ENCODE peak calls at places on chromosomes 7 and 10, in ten cellular contexts. Y, D, E, H, G, B, X, P, L and A are unnamed samples. For H4K20me1, the result is how much of the 10 kb centered on the place peaks cover.

GRCh38 chr10:129955591-129956284 is 8.3 kb downstream of the EBF3 start:
- DNase-seq in L (no peak), D (no peak), E (no peak), B (peak), H (peak), G (no peak), P (no peak), X (no peak), Y (peak), A (no peak)

GRCh38 chr7:92489634-92490033 is 11.9 kb upstream of the ERVW-1 start:
- DNase-seq in Y (no peak), E (no peak), G (no peak), D (peak), H (no peak), L (no peak), B (no peak), P (no peak), X (no peak), A (no peak)

GRCh38 chr10:91551856-91552255 is 81.0 kb downstream of the PPP1R3C start:
- DNase-seq in H (peak), G (peak), X (peak), L (peak), E (peak), D (peak), P (peak), Y (peak), B (peak), A (peak)

GRCh38 chr10:24467094-24467493 is 256.6 kb downstream of the ARHGAP21 start:
- DNase-seq in E (no peak), H (no peak), X (no peak), D (peak), L (no peak), P (no peak), G (no peak), Y (no peak), B (no peak), A (no peak)

GRCh38 chr10:101031796-101032636 is 982 bp downstream of the SFXN3 start:
- DNase-seq in D (peak), E (peak), G (peak), P (no peak), H (peak), Y (peak), L (no peak), B (peak), X (no peak), A (peak)

GRCh38 chr10:128324058-128324457 is 197.8 kb upstream of the MKI67 start:
- DNase-seq in H (no peak), X (peak), D (no peak), B (peak), L (no peak), Y (peak), G (no peak), P (peak), E (no peak), A (no peak)

GRCh38 chr7:1160665-1161010 is 642 bp upstream of the ZFAND2A start:
- DNase-seq in D (no peak), B (peak), H (no peak), P (no peak), G (peak), E (peak), Y (peak), X (peak), L (no peak), A (peak)

GRCh38 chr7:44637788-44638594 is 31.6 kb downstream of the OGDH start:
- DNase-seq in D (peak), L (peak), H (peak), Y (no peak), P (no peak), G (peak), E (peak), B (no peak), X (peak), A (no peak)

GRCh38 chr7:2151801-2152612 is 80.7 kb downstream of the MAD1L1 start:
- DNase-seq in G (peak), E (no peak), H (no peak), Y (no peak), B (no peak), P (no peak), D (no peak), X (no peak), L (no peak), A (no peak)

GRCh38 chr7:153934629-153935028 is 117.6 kb upstream of the DPP6 start:
- DNase-seq in E (no peak), L (no peak), G (no peak), X (no peak), P (no peak), Y (no peak), H (no peak), B (no peak), D (no peak), A (no peak)

GRCh38 chr10:18204050-18204449 is 63.8 kb downstream of the CACNB2 start:
- DNase-seq in D (peak), G (no peak), E (no peak), P (no peak), L (no peak), X (no peak), Y (no peak), B (no peak), H (no peak), A (no peak)

GRCh38 chr7:139691253-139691781 is 86.5 kb downstream of the HIPK2 start:
- DNase-seq in X (no peak), B (no peak), E (no peak), L (no peak), G (no peak), D (peak), P (no peak), Y (no peak), H (no peak), A (no peak)

GRCh38 chr10:123841560-123841959 is 50.0 kb downstream of the CPXM2 start:
- DNase-seq in H (no peak), G (no peak), L (no peak), Y (no peak), B (no peak), P (no peak), X (no peak), E (no peak), D (no peak), A (no peak)

GRCh38 chr7:155869784-155870076 is 57.5 kb upstream of the SHH start:
- DNase-seq in Y (no peak), L (no peak), G (no peak), P (no peak), H (no peak), B (no peak), E (no peak), D (no peak), X (no peak), A (no peak)

GRCh38 chr10:102186128-102186527 is 33.9 kb downstream of the NOLC1 start:
- DNase-seq in E (peak), B (no peak), G (no peak), Y (no peak), D (no peak), P (no peak), H (no peak), X (no peak), L (no peak), A (no peak)

GRCh38 chr7:55420535-55420934 is 55.4 kb downstream of the LANCL2 start:
- DNase-seq in B (no peak), H (peak), E (peak), G (no peak), P (no peak), X (no peak), L (no peak), Y (peak), D (peak), A (no peak)

GRCh38 chr7:106721816-106722785 is 61.1 kb upstream of the CCDC71L start:
- DNase-seq in X (no peak), P (no peak), G (no peak), D (peak), Y (no peak), B (no peak), H (no peak), E (no peak), L (no peak), A (no peak)

GRCh38 chr7:16967174-16967868 is 85.5 kb upstream of the AGR3 start:
- DNase-seq in Y (no peak), D (peak), G (no peak), H (no peak), P (no peak), B (no peak), E (peak), X (no peak), L (no peak), A (no peak)

GRCh38 chr7:33807779-33808482 is 97.4 kb upstream of the BMPER start:
- DNase-seq in E (peak), Y (peak), B (peak), L (peak), G (peak), P (peak), X (peak), H (peak), D (peak), A (peak)

GRCh38 chr10:80187465-80188409 is 17.6 kb downstream of the ANXA11 start:
- DNase-seq in D (no peak), P (no peak), G (no peak), E (no peak), L (no peak), X (peak), Y (peak), B (no peak), H (peak), A (peak)

GRCh38 chr7:123643495-123644428 is 11.9 kb upstream of the LMOD2 start:
- DNase-seq in B (peak), G (peak), Y (peak), L (peak), P (peak), X (no peak), E (peak), H (peak), D (peak), A (no peak)

GRCh38 chr7:116561697-116562483 is 37.1 kb downstream of the CAV1 start:
- DNase-seq in Y (no peak), L (no peak), E (peak), B (no peak), X (no peak), G (no peak), P (no peak), H (peak), D (peak), A (no peak)

GRCh38 chr7:34060548-34060947 is 155.2 kb downstream of the BMPER start:
- DNase-seq in H (no peak), P (no peak), E (peak), D (peak), B (no peak), L (no peak), Y (no peak), X (no peak), G (no peak), A (no peak)

GRCh38 chr10:1036341-1036791 is 10.7 kb upstream of the IDI2 start:
- DNase-seq in E (peak), Y (no peak), L (no peak), P (no peak), X (no peak), H (peak), B (no peak), D (peak), G (peak), A (no peak)

GRCh38 chr7:36078816-36079360 is 74.2 kb upstream of the EEPD1 start:
- DNase-seq in Y (no peak), X (no peak), P (no peak), L (no peak), B (no peak), G (no peak), E (no peak), D (no peak), H (no peak), A (no peak)

GRCh38 chr10:2782265-2782664 is 285.1 kb upstream of the PFKP start:
- DNase-seq in X (no peak), B (no peak), Y (no peak), L (no peak), E (no peak), H (no peak), P (no peak), D (no peak), G (no peak), A (no peak)

GRCh38 chr10:35912615-35913170 is 270.6 kb upstream of the FZD8 start:
- DNase-seq in Y (no peak), E (peak), H (peak), G (no peak), X (no peak), L (no peak), D (peak), B (peak), P (no peak), A (no peak)

GRCh38 chr10:114648368-114648767 is 9.7 kb downstream of the ABLIM1 start:
- DNase-seq in P (no peak), B (no peak), E (peak), Y (peak), H (peak), X (no peak), G (peak), L (no peak), D (peak), A (no peak)

GRCh38 chr7:54859066-54859465 is 100.1 kb upstream of the SEC61G start:
- DNase-seq in X (no peak), Y (no peak), D (no peak), B (no peak), E (no peak), P (no peak), L (no peak), G (no peak), H (no peak), A (no peak)

GRCh38 chr7:3218561-3219225 is 82.4 kb upstream of the SDK1 start:
- DNase-seq in L (no peak), E (no peak), Y (peak), G (no peak), B (peak), H (no peak), X (no peak), D (peak), P (no peak), A (no peak)

GRCh38 chr7:261341-262250 is 28.4 kb upstream of the FOXL3 start:
- DNase-seq in X (no peak), B (no peak), D (no peak), E (no peak), G (no peak), P (no peak), L (no peak), Y (no peak), H (no peak), A (no peak)

GRCh38 chr10:4354382-4354812 is 471.6 kb upstream of the AKR1E2 start:
- DNase-seq in D (peak), H (peak), X (no peak), B (no peak), P (no peak), Y (no peak), G (peak), E (peak), L (peak), A (no peak)

GRCh38 chr7:400901-401485 is 111.0 kb downstream of the FOXL3 start:
- DNase-seq in L (no peak), H (no peak), P (no peak), D (no peak), B (no peak), G (no peak), E (no peak), Y (no peak), X (no peak), A (no peak)

GRCh38 chr7:40329601-40330153 is 194.9 kb downstream of the SUGCT start:
- DNase-seq in L (peak), P (no peak), X (peak), H (peak), Y (peak), D (peak), E (peak), B (peak), G (peak), A (no peak)

GRCh38 chr10:47136866-47137265 is 163.1 kb upstream of the GDF10 start:
- DNase-seq in L (no peak), D (no peak), Y (no peak), G (no peak), H (no peak), E (peak), B (no peak), X (no peak), P (no peak), A (no peak)

GRCh38 chr7:131292141-131292905 is 35.4 kb upstream of the MKLN1 start:
- DNase-seq in L (no peak), D (peak), B (no peak), Y (no peak), E (peak), H (no peak), P (no peak), G (no peak), X (no peak), A (no peak)

GRCh38 chr7:5481241-5482019 is 57.8 kb upstream of the TNRC18 start:
- DNase-seq in E (no peak), B (no peak), Y (no peak), H (no peak), X (no peak), L (no peak), D (no peak), P (no peak), G (no peak), A (no peak)

GRCh38 chr7:108002726-108003590 is at the start of gene LAMB1:
- DNase-seq in Y (peak), G (peak), X (peak), H (peak), B (peak), P (no peak), D (peak), L (no peak), E (peak), A (no peak)

GRCh38 chr7:47734287-47734948 is 152.5 kb upstream of the TNS3 start:
- DNase-seq in G (no peak), Y (peak), X (no peak), D (no peak), B (no peak), P (no peak), E (no peak), H (no peak), L (no peak), A (no peak)

GRCh38 chr10:32937824-32938482 is 20.1 kb downstream of the ITGB1 start:
- DNase-seq in P (no peak), L (no peak), G (no peak), B (no peak), X (no peak), H (no peak), Y (peak), E (peak), D (peak), A (no peak)
- H4K20me1 ChIP-seq in P (under half), L (under half), G (half or more), B (half or more), X (under half), H (half or more), Y (under half), E (half or more), D (under half), A (half or more)

DNA sequence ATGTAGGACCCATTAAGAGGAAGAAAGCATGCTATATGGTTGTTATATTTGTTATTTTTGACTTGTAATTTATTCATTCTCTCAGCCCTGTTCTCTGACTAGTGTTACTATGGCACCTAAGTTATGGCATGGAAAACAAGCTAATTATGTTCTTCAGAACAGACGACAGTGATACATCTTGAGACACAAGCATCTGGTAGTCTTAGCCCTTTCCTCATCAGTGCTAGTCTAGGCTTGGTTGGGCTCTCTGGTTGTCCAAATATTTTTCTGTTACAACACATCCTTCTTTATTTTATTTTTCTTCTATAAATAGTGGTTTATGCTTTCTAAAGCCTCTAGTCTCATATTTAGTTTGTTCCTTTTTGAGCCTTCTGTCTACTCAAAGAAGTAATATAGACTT is 308.3 kb upstream of the KAT6B start:
- DNase-seq in D (no peak), G (no peak), B (no peak), E (no peak), X (no peak), P (no peak), L (no peak), H (no peak), Y (no peak), A (no peak)
- H3K27ac ChIP-seq in D (no peak), G (no peak), B (no peak), E (no peak), X (no peak), P (no peak), L (no peak), H (no peak), Y (no peak), A (no peak)

GRCh38 chr7:27248911-27249723 is 6.5 kb downstream of the EVX1 start:
- DNase-seq in L (no peak), Y (no peak), X (no peak), B (peak), H (no peak), P (no peak), E (peak), D (peak), G (no peak), A (no peak)

GRCh38 chr7:27249724-27250636 is 7.4 kb downstream of the EVX1 start:
- DNase-seq in G (no peak), B (peak), Y (no peak), P (no peak), D (no peak), L (no peak), E (no peak), X (no peak), H (no peak), A (no peak)

GRCh38 chr7:27251513-27252306 is 9.1 kb downstream of the EVX1 start:
- DNase-seq in E (no peak), X (no peak), P (no peak), H (no peak), Y (no peak), D (no peak), L (no peak), G (no peak), B (peak), A (no peak)

GRCh38 chr7:27252935-27253333 is 10.3 kb downstream of the EVX1 start:
- DNase-seq in H (no peak), P (no peak), B (peak), L (no peak), D (no peak), Y (no peak), X (no peak), E (no peak), G (no peak), A (no peak)

GRCh38 chr7:27251136-27251512 is 8.5 kb downstream of the EVX1 start:
- DNase-seq in G (no peak), E (no peak), P (no peak), X (no peak), B (peak), D (no peak), L (no peak), H (no peak), Y (no peak), A (no peak)
- TF ChIP-seq EZH2 in G (no peak), E (peak), P (no peak), X (no peak), B (no peak), D (peak), L (no peak), H (no peak), Y (no peak), A (no peak)

GRCh38 chr10:50508315-50509051 is 115.3 kb downstream of the SGMS1 start:
- DNase-seq in L (no peak), P (no peak), Y (peak), G (no peak), E (no peak), D (no peak), B (no peak), X (no peak), H (no peak), A (no peak)
- H4K20me1 ChIP-seq in L (under half), P (under half), Y (under half), G (under half), E (under half), D (under half), B (under half), X (under half), H (under half), A (under half)

GRCh38 chr10:116978906-116979305 is 26.1 kb downstream of the SHTN1 start:
- DNase-seq in G (no peak), H (no peak), X (no peak), D (no peak), L (no peak), B (peak), Y (no peak), E (no peak), P (no peak), A (no peak)
- H3K27ac ChIP-seq in G (no peak), H (no peak), X (no peak), D (no peak), L (no peak), B (peak), Y (no peak), E (no peak), P (no peak), A (no peak)

GRCh38 chr7:150978136-150978789 is at the start of gene KCNH2:
- DNase-seq in E (no peak), B (peak), D (no peak), L (no peak), X (peak), P (no peak), G (peak), H (no peak), Y (no peak), A (peak)
- TF ChIP-seq EZH2 in E (no peak), B (no peak), D (peak), L (no peak), X (no peak), P (no peak), G (no peak), H (no peak), Y (no peak), A (no peak)

DNA sequence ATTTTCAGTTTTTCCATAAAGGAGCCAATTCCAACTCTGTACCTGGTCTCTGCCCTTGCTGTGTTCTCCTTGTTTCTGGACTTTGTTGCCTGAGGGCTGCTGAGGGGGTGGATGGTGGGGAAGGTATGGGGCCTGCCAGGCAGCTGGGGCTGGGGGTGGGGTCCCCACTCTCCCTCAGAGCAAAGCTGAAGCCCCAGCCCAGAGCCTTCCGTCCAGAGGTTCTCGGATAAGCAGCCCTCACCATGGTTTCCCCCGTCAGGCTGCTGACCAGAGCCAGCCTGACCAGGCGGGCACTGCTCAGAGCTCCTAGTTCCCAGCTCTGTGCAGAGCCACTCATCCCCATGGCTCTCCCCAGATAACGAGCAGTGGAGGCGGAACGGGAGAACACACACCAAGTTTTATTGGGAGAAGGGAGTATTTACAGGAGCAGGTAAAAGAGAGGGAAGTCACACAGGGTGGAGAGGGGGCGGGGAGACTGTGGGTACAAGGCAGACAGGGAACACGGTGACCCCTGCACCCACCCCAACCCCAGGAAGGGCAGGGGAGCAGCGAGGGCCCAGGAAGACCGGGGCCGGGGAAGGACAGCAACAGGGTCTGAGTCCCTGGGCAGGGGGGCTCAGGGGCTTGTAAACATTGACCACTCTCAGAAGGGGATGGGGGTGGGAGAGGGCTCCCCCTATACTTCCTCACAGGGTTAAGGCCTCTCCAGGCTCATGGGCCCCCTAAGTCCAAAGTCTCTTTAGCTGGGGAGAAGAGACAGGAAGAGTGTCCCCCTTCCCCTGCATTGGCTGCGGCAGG is 5.8 kb downstream of the GNB2 start:
- DNase-seq in D (no peak), H (no peak), G (no peak), X (peak), Y (no peak), L (no peak), E (peak), B (no peak), P (no peak), A (no peak)
- H4K20me1 ChIP-seq in D (under half), H (under half), G (under half), X (under half), Y (under half), L (under half), E (under half), B (half or more), P (under half), A (half or more)

GRCh38 chr7:29811597-29811996 is 5.3 kb downstream of the WIPF3 start:
- DNase-seq in G (no peak), P (no peak), X (no peak), D (no peak), H (peak), E (no peak), B (peak), Y (no peak), L (no peak), A (no peak)
- H3K27ac ChIP-seq in G (no peak), P (no peak), X (no peak), D (no peak), H (no peak), E (no peak), B (no peak), Y (no peak), L (no peak), A (no peak)